ENCODE peak calls at places on chromosomes 6 and 20, in ten cellular contexts. E, V, N, U, T, A, Q, D, H and W are unnamed samples. For H3K4me1, the result is how much of the 10 kb centered on the place peaks cover.

GRCh38 chr6:151088599-151088935 is 151.2 kb upstream of the AKAP12 start:
- DNase-seq in E (no peak), V (no peak), N (no peak), U (no peak), T (no peak), A (no peak), Q (no peak), D (no peak), H (no peak), W (no peak)

GRCh38 chr6:150813319-150813992 is 52.0 kb upstream of the MTHFD1L start:
- DNase-seq in E (peak), V (no peak), N (no peak), U (no peak), T (no peak), A (peak), Q (no peak), D (no peak), H (no peak), W (no peak)

GRCh38 chr20:43799150-43799711 is 72.4 kb upstream of the GTSF1L start:
- DNase-seq in E (no peak), V (no peak), N (no peak), U (no peak), T (no peak), A (peak), Q (no peak), D (no peak), H (no peak), W (no peak)

GRCh38 chr6:50820590-50821234 is 2.0 kb downstream of the TFAP2B start:
- DNase-seq in E (no peak), V (peak), N (no peak), U (no peak), T (no peak), A (no peak), Q (no peak), D (no peak), H (no peak), W (no peak)

GRCh38 chr6:26575494-26575939 is 21.2 kb upstream of the ABT1 start:
- DNase-seq in E (no peak), V (no peak), N (no peak), U (no peak), T (no peak), A (peak), Q (no peak), D (no peak), H (no peak), W (no peak)

GRCh38 chr20:58647814-58648501 is 3.1 kb upstream of the STX16 start:
- DNase-seq in E (no peak), V (peak), N (peak), U (no peak), T (no peak), A (peak), Q (peak), D (no peak), H (no peak), W (no peak)

GRCh38 chr6:25899123-25899522 is 25.1 kb upstream of the SLC17A3 start:
- DNase-seq in E (no peak), V (no peak), N (no peak), U (no peak), T (no peak), A (no peak), Q (no peak), D (no peak), H (no peak), W (no peak)

GRCh38 chr6:10582774-10583508 is 61.8 kb downstream of the GCNT2 start:
- DNase-seq in E (no peak), V (no peak), N (no peak), U (no peak), T (no peak), A (no peak), Q (no peak), D (no peak), H (no peak), W (no peak)

GRCh38 chr20:8507231-8507630 is 375.2 kb downstream of the PLCB1 start:
- DNase-seq in E (no peak), V (no peak), N (no peak), U (no peak), T (no peak), A (no peak), Q (no peak), D (no peak), H (no peak), W (no peak)

GRCh38 chr20:62887147-62887859 is 25.7 kb upstream of the TCFL5 start:
- DNase-seq in E (no peak), V (no peak), N (peak), U (peak), T (no peak), A (peak), Q (no peak), D (no peak), H (no peak), W (no peak)

GRCh38 chr6:90144396-90144795 is 152.2 kb downstream of the BACH2 start:
- DNase-seq in E (no peak), V (no peak), N (no peak), U (no peak), T (no peak), A (no peak), Q (no peak), D (no peak), H (no peak), W (no peak)

GRCh38 chr6:136659991-136660499 is 109.8 kb upstream of the MAP7 start:
- DNase-seq in E (no peak), V (no peak), N (no peak), U (no peak), T (no peak), A (no peak), Q (no peak), D (no peak), H (no peak), W (no peak)

GRCh38 chr6:97282238-97282725 is 734 bp downstream of the MMS22L start:
- DNase-seq in E (no peak), V (no peak), N (no peak), U (no peak), T (no peak), A (no peak), Q (no peak), D (no peak), H (no peak), W (no peak)

GRCh38 chr6:167523426-167523825 is 198.5 kb downstream of the TTLL2 start:
- DNase-seq in E (no peak), V (no peak), N (no peak), U (no peak), T (no peak), A (no peak), Q (no peak), D (no peak), H (no peak), W (no peak)

GRCh38 chr20:34232494-34233087 is 8.6 kb upstream of the ASIP start:
- DNase-seq in E (no peak), V (no peak), N (no peak), U (no peak), T (no peak), A (no peak), Q (no peak), D (no peak), H (no peak), W (no peak)

GRCh38 chr20:38844963-38845362 is 39.5 kb downstream of the PPP1R16B start:
- DNase-seq in E (peak), V (no peak), N (no peak), U (no peak), T (no peak), A (no peak), Q (no peak), D (no peak), H (no peak), W (no peak)

GRCh38 chr6:88402909-88403308 is 236.8 kb upstream of the CNR1 start:
- DNase-seq in E (no peak), V (no peak), N (no peak), U (no peak), T (no peak), A (no peak), Q (no peak), D (no peak), H (no peak), W (no peak)

GRCh38 chr6:113433506-113433991 is 423.6 kb upstream of the MARCKS start:
- DNase-seq in E (no peak), V (peak), N (peak), U (peak), T (no peak), A (peak), Q (peak), D (peak), H (no peak), W (no peak)

GRCh38 chr20:20926222-20926905 is 179.8 kb downstream of the LINC00237 start:
- DNase-seq in E (no peak), V (no peak), N (no peak), U (no peak), T (no peak), A (no peak), Q (no peak), D (no peak), H (no peak), W (no peak)

GRCh38 chr20:34302312-34302722 is 838 bp downstream of the AHCY start:
- DNase-seq in E (no peak), V (no peak), N (no peak), U (no peak), T (no peak), A (peak), Q (no peak), D (no peak), H (no peak), W (no peak)

GRCh38 chr20:23048283-23049200 is 930 bp downstream of the THBD start:
- DNase-seq in E (no peak), V (peak), N (peak), U (peak), T (no peak), A (peak), Q (peak), D (peak), H (peak), W (no peak)

GRCh38 chr20:61083431-61083830 is 168.6 kb upstream of the CDH4 start:
- DNase-seq in E (no peak), V (no peak), N (no peak), U (no peak), T (no peak), A (no peak), Q (no peak), D (no peak), H (no peak), W (no peak)

GRCh38 chr6:3868544-3868943 is 19.4 kb downstream of the FAM50B start:
- DNase-seq in E (no peak), V (no peak), N (no peak), U (no peak), T (no peak), A (peak), Q (no peak), D (no peak), H (no peak), W (no peak)

GRCh38 chr6:120214097-120214496 is 864.5 kb upstream of the MAN1A1 start:
- DNase-seq in E (no peak), V (no peak), N (no peak), U (no peak), T (no peak), A (no peak), Q (no peak), D (no peak), H (no peak), W (no peak)

GRCh38 chr6:28606424-28607391 is 81.0 kb downstream of the GPX5 start:
- DNase-seq in E (no peak), V (no peak), N (no peak), U (no peak), T (no peak), A (peak), Q (no peak), D (no peak), H (no peak), W (no peak)

GRCh38 chr6:55456016-55456415 is 123.0 kb downstream of the HMGCLL1 start:
- DNase-seq in E (no peak), V (no peak), N (no peak), U (no peak), T (no peak), A (peak), Q (no peak), D (no peak), H (no peak), W (no peak)

GRCh38 chr6:26576929-26577719 is 19.6 kb upstream of the ABT1 start:
- DNase-seq in E (peak), V (no peak), N (no peak), U (peak), T (no peak), A (peak), Q (peak), D (peak), H (no peak), W (no peak)

GRCh38 chr6:139531148-139531547 is 156.7 kb upstream of the CITED2 start:
- DNase-seq in E (peak), V (no peak), N (no peak), U (no peak), T (peak), A (peak), Q (no peak), D (no peak), H (no peak), W (no peak)

GRCh38 chr20:10667560-10668167 is 6.1 kb downstream of the JAG1 start:
- DNase-seq in E (no peak), V (no peak), N (no peak), U (no peak), T (no peak), A (no peak), Q (no peak), D (no peak), H (no peak), W (no peak)

GRCh38 chr20:18750735-18751134 is 62.8 kb upstream of the SCP2D1 start:
- DNase-seq in E (no peak), V (no peak), N (no peak), U (no peak), T (no peak), A (no peak), Q (no peak), D (no peak), H (no peak), W (no peak)

DNA sequence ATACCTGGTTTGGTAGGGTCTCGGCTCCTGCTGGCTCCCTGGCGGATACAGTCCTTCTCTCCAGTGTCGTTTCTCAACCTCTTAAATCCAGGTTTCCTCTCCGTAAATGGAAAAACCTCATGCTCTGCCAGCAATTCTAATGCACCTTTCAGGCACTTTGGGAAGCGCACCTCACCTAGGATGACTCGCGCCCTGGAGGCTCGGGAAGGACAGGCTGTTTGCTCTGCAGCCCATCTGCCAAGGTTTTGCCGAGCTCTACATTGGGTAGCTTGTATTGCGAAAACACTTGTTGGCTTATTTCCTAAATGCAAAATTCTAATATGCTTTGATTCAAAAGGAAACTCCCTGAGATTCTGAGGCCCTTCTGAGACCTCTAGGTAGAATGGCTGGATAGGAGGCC is 102.6 kb upstream of the MLN start:
- DNase-seq in E (no peak), V (no peak), N (no peak), U (no peak), T (no peak), A (no peak), Q (no peak), D (no peak), H (no peak), W (no peak)
- H3K4me1 ChIP-seq in E (half or more), V (under half), N (under half), U (under half), T (under half), A (under half), Q (under half), D (under half), H (under half), W (under half)

GRCh38 chr6:170135461-170135820 is 155.4 kb downstream of the DLL1 start:
- DNase-seq in E (no peak), V (peak), N (no peak), U (no peak), T (no peak), A (no peak), Q (no peak), D (no peak), H (peak), W (no peak)
- H3K4me3 ChIP-seq in E (no peak), V (no peak), N (no peak), U (no peak), T (no peak), A (no peak), Q (no peak), D (no peak), H (no peak), W (no peak)

GRCh38 chr6:148118303-148118702 is 224.3 kb upstream of the SASH1 start:
- DNase-seq in E (no peak), V (no peak), N (no peak), U (no peak), T (no peak), A (no peak), Q (no peak), D (no peak), H (no peak), W (no peak)
- H3K27ac ChIP-seq in E (no peak), V (no peak), N (no peak), U (no peak), T (no peak), A (no peak), Q (no peak), D (no peak), H (no peak), W (no peak)

DNA sequence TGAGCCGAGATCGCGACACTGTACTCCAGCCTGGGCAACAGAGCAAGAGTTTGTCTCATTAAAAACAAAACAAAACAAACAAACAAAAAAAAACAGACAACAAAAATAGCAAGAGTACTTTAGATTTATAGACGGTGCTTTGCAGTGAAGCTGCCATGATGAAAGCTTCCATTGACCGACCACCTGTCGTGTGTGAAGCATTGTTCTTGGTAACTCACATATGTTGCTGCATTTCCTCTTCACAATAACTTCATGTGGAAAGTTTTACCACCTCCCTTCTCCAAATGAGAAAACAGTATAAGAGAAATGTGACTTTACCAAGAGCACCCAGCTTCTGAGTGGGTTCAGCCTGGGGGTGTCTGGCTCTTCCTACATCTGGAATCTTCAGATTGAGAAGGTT is 56.4 kb upstream of the PTGIS start:
- DNase-seq in E (no peak), V (no peak), N (no peak), U (no peak), T (no peak), A (no peak), Q (no peak), D (no peak), H (no peak), W (no peak)
- H3K4me1 ChIP-seq in E (under half), V (under half), N (under half), U (under half), T (under half), A (under half), Q (under half), D (under half), H (under half), W (under half)

GRCh38 chr20:25544760-25545159 is 40.6 kb downstream of the NINL start:
- DNase-seq in E (no peak), V (no peak), N (no peak), U (no peak), T (no peak), A (no peak), Q (no peak), D (no peak), H (no peak), W (no peak)

GRCh38 chr20:25547063-25547462 is 38.3 kb downstream of the NINL start:
- DNase-seq in E (no peak), V (no peak), N (no peak), U (no peak), T (no peak), A (no peak), Q (no peak), D (no peak), H (no peak), W (no peak)

GRCh38 chr20:25545171-25545570 is 40.2 kb downstream of the NINL start:
- DNase-seq in E (no peak), V (no peak), N (no peak), U (no peak), T (no peak), A (no peak), Q (no peak), D (no peak), H (no peak), W (no peak)

GRCh38 chr20:25544316-25544715 is 41.0 kb downstream of the NINL start:
- DNase-seq in E (no peak), V (no peak), N (no peak), U (no peak), T (no peak), A (no peak), Q (no peak), D (no peak), H (no peak), W (no peak)

GRCh38 chr20:25546048-25546447 is 39.3 kb downstream of the NINL start:
- DNase-seq in E (no peak), V (no peak), N (no peak), U (no peak), T (no peak), A (no peak), Q (no peak), D (no peak), H (no peak), W (no peak)
- H3K4me3 ChIP-seq in E (no peak), V (no peak), N (no peak), U (no peak), T (no peak), A (no peak), Q (no peak), D (no peak), H (no peak), W (no peak)

GRCh38 chr6:73081955-73082354 is 143.3 kb downstream of the KHDC1L start:
- DNase-seq in E (no peak), V (no peak), N (no peak), U (no peak), T (no peak), A (no peak), Q (no peak), D (no peak), H (no peak), W (no peak)

GRCh38 chr6:73078333-73078732 is 147.0 kb downstream of the KHDC1L start:
- DNase-seq in E (no peak), V (no peak), N (no peak), U (no peak), T (no peak), A (no peak), Q (no peak), D (no peak), H (no peak), W (no peak)

GRCh38 chr6:73078908-73079610 is 146.2 kb downstream of the KHDC1L start:
- DNase-seq in E (no peak), V (no peak), N (no peak), U (no peak), T (no peak), A (no peak), Q (no peak), D (no peak), H (no peak), W (no peak)

GRCh38 chr6:73079611-73079955 is 145.7 kb downstream of the KHDC1L start:
- DNase-seq in E (no peak), V (no peak), N (no peak), U (no peak), T (no peak), A (peak), Q (no peak), D (no peak), H (no peak), W (no peak)

GRCh38 chr6:73079978-73080377 is 145.3 kb downstream of the KHDC1L start:
- DNase-seq in E (no peak), V (no peak), N (no peak), U (no peak), T (no peak), A (peak), Q (no peak), D (no peak), H (no peak), W (no peak)
- H3K27ac ChIP-seq in E (no peak), V (no peak), N (no peak), U (no peak), T (no peak), A (no peak), Q (no peak), D (no peak), H (no peak), W (no peak)

DNA sequence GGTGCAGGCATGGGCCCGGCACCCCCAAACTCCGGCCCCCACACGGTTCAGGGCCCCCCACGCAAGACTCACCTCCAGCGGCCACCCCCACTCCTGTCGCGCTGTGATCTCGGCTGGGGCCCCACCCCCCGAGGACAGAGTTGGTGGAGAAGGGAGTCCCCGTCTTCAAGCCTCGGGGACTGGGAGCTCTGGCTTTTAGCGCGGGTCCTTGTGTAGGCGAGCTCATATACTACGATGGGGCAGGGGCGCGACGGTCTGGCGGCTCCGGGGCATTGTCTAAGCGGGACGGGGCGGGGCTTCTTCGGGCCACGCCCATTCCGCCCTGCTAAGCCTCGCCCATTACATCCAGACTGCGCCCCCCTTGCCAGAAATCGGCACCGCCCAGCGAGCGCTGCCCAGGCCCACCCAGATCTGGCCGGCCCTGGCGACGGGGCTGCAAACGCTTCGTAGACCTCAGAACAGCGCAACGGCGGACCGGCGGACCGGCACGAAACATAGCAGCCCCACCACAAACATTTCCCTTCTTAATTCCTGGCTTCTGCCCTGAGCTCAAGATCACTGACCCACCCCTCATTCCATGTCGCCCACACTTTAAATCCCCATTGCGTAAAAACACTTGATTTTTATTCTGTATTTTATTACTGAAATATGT is 1.0 kb upstream of the DDAH2 start:
- DNase-seq in E (peak), V (peak), N (peak), U (peak), T (peak), A (peak), Q (peak), D (peak), H (peak), W (no peak)
- H3K4me1 ChIP-seq in E (half or more), V (under half), N (under half), U (under half), T (under half), A (under half), Q (half or more), D (half or more), H (under half), W (under half)